ENCODE peak calls at places on chromosomes 12 and 14, in eight cellular contexts. One of them, this sample, is unnamed.
A peak's percentile ranks its signal among the peaks of the same experiment; 100 is the strongest.

GRCh38 chr12:15684896-15685658 is 104.1 kb downstream of the EPS8 start:
- DNase-seq in choroid plexus epithelial cell: no peak
- DNase-seq in GM13977: no peak
- DNase-seq in ELF-1: no peak
- DNase-seq in T1000: no peak
- DNase-seq in NCI-H1092: no peak
- DNase-seq in CD4-positive, alpha-beta T cell: no peak
- DNase-seq in Right ventricle myocardium superior: no peak
- DNase-seq in this sample: no peak

GRCh38 chr12:110995016-110995415 is 74.6 kb upstream of the MYL2 start:
- DNase-seq in choroid plexus epithelial cell: no peak
- DNase-seq in GM13977: no peak
- DNase-seq in ELF-1: no peak
- DNase-seq in T1000: no peak
- DNase-seq in NCI-H1092: no peak
- DNase-seq in CD4-positive, alpha-beta T cell: no peak
- DNase-seq in Right ventricle myocardium superior: peak; percentile 50
- DNase-seq in this sample: no peak

GRCh38 chr14:21025374-21026151 is 702 bp upstream of the NDRG2 start:
- DNase-seq in choroid plexus epithelial cell: peak; percentile 21
- DNase-seq in GM13977: no peak
- DNase-seq in ELF-1: peak; percentile 66
- DNase-seq in T1000: no peak
- DNase-seq in NCI-H1092: no peak
- DNase-seq in CD4-positive, alpha-beta T cell: no peak
- DNase-seq in Right ventricle myocardium superior: peak; percentile 91
- DNase-seq in this sample: no peak

GRCh38 chr12:62715086-62715786 is 219.7 kb downstream of the PPM1H start:
- DNase-seq in choroid plexus epithelial cell: no peak
- DNase-seq in GM13977: no peak
- DNase-seq in ELF-1: no peak
- DNase-seq in T1000: no peak
- DNase-seq in NCI-H1092: no peak
- DNase-seq in CD4-positive, alpha-beta T cell: no peak
- DNase-seq in Right ventricle myocardium superior: peak; percentile 51
- DNase-seq in this sample: no peak

GRCh38 chr14:61130512-61131260 is 149.6 kb downstream of the SLC38A6 start:
- DNase-seq in choroid plexus epithelial cell: no peak
- DNase-seq in GM13977: no peak
- DNase-seq in ELF-1: no peak
- DNase-seq in T1000: no peak
- DNase-seq in NCI-H1092: no peak
- DNase-seq in CD4-positive, alpha-beta T cell: no peak
- DNase-seq in Right ventricle myocardium superior: no peak
- DNase-seq in this sample: no peak

GRCh38 chr12:131211279-131211938 is 257.7 kb downstream of the ADGRD1 start:
- DNase-seq in choroid plexus epithelial cell: no peak
- DNase-seq in GM13977: no peak
- DNase-seq in ELF-1: no peak
- DNase-seq in T1000: no peak
- DNase-seq in NCI-H1092: no peak
- DNase-seq in CD4-positive, alpha-beta T cell: no peak
- DNase-seq in Right ventricle myocardium superior: no peak
- DNase-seq in this sample: no peak

GRCh38 chr14:96245710-96246534 is 10.1 kb upstream of the BDKRB1 start:
- DNase-seq in choroid plexus epithelial cell: peak; percentile 77
- DNase-seq in GM13977: no peak
- DNase-seq in ELF-1: no peak
- DNase-seq in T1000: no peak
- DNase-seq in NCI-H1092: no peak
- DNase-seq in CD4-positive, alpha-beta T cell: no peak
- DNase-seq in Right ventricle myocardium superior: no peak
- DNase-seq in this sample: no peak

GRCh38 chr14:61492474-61492873 is 171.1 kb downstream of the PRKCH start:
- DNase-seq in choroid plexus epithelial cell: no peak
- DNase-seq in GM13977: no peak
- DNase-seq in ELF-1: no peak
- DNase-seq in T1000: no peak
- DNase-seq in NCI-H1092: no peak
- DNase-seq in CD4-positive, alpha-beta T cell: no peak
- DNase-seq in Right ventricle myocardium superior: no peak
- DNase-seq in this sample: no peak

GRCh38 chr14:94303111-94303510 is 10.0 kb upstream of the SERPINA10 start:
- DNase-seq in choroid plexus epithelial cell: no peak
- DNase-seq in GM13977: no peak
- DNase-seq in ELF-1: no peak
- DNase-seq in T1000: no peak
- DNase-seq in NCI-H1092: no peak
- DNase-seq in CD4-positive, alpha-beta T cell: no peak
- DNase-seq in Right ventricle myocardium superior: no peak
- DNase-seq in this sample: no peak

This sample was measured in ACHN.